ENCODE peak calls at places on chromosome 14, in ten cellular contexts. O is sigmoid colon; W is cardiac muscle cell; A is AG04450; Y is CD4-positive, CD25-positive, alpha-beta regulatory T cell; Q is AG09309; J is aorta; N is colonic mucosa; L is vagina; T is adipocyte. K is an unnamed sample.

GRCh38 chr14:50967104-50967503 is 22.8 kb upstream of the PYGL start:
- DNase-seq in N (no peak), W (no peak), O (no peak), Q (peak; percentile 53), A (no peak), J (no peak), L (no peak), T (peak; percentile 88), Y (no peak), K (no peak)

GRCh38 chr14:74049886-74050495 is 30.8 kb downstream of the BBOF1 start:
- DNase-seq in O (no peak), Q (no peak), L (no peak), T (peak; percentile 52), W (no peak), J (no peak), Y (no peak), N (no peak), A (no peak), K (no peak)

GRCh38 chr14:104162495-104162894 is 24.1 kb downstream of the KIF26A start:
- DNase-seq in Q (no peak), A (no peak), J (no peak), N (no peak), W (no peak), T (no peak), L (no peak), Y (no peak), O (no peak), K (no peak)

GRCh38 chr14:24385524-24385923 is 13.3 kb upstream of the NYNRIN start:
- DNase-seq in N (no peak), Q (no peak), J (no peak), A (no peak), O (no peak), Y (no peak), W (no peak), L (no peak), T (no peak), K (no peak)

GRCh38 chr14:39431416-39432178 is 636 bp downstream of the FBXO33 start:
- DNase-seq in N (peak; percentile 55), Y (peak; percentile 35), W (peak; percentile 80), J (peak; percentile 70), L (no peak), T (peak; percentile 75), A (no peak), Q (no peak), O (peak; percentile 76), K (no peak)

GRCh38 chr14:85959063-85959462 is 429.1 kb downstream of the FLRT2 start:
- DNase-seq in Q (no peak), J (no peak), L (no peak), N (no peak), W (no peak), A (no peak), Y (no peak), T (no peak), O (no peak), K (no peak)

GRCh38 chr14:58298477-58298879 is at the start of gene ARID4A:
- DNase-seq in Y (no peak), N (peak; percentile 95), J (peak; percentile 94), T (no peak), Q (no peak), A (no peak), O (peak; percentile 98), L (no peak), W (no peak), K (peak; percentile 98)

GRCh38 chr14:93234798-93235197 is 27.7 kb downstream of the UBR7 start:
- DNase-seq in Q (peak; percentile 70), O (no peak), A (no peak), T (peak; percentile 14), L (no peak), W (no peak), Y (no peak), N (no peak), J (peak; percentile 50), K (no peak)

GRCh38 chr14:65230287-65230728 is 128.0 kb upstream of the MAX start:
- DNase-seq in O (peak; percentile 70), A (no peak), L (no peak), J (no peak), Y (no peak), Q (no peak), W (peak; percentile 37), N (no peak), T (peak; percentile 52), K (no peak)

GRCh38 chr14:65228956-65229355 is 126.6 kb upstream of the MAX start:
- DNase-seq in T (no peak), W (no peak), O (no peak), A (no peak), N (no peak), J (no peak), Y (no peak), Q (no peak), L (no peak), K (no peak)

GRCh38 chr14:65228436-65228835 is 126.1 kb upstream of the MAX start:
- DNase-seq in A (no peak), Q (no peak), T (no peak), J (no peak), N (no peak), O (no peak), W (no peak), Y (no peak), L (no peak), K (no peak)

GRCh38 chr14:65231286-65231980 is 129.1 kb upstream of the MAX start:
- DNase-seq in A (no peak), L (no peak), O (no peak), J (no peak), T (no peak), Q (no peak), Y (no peak), N (no peak), W (no peak), K (no peak)

DNA sequence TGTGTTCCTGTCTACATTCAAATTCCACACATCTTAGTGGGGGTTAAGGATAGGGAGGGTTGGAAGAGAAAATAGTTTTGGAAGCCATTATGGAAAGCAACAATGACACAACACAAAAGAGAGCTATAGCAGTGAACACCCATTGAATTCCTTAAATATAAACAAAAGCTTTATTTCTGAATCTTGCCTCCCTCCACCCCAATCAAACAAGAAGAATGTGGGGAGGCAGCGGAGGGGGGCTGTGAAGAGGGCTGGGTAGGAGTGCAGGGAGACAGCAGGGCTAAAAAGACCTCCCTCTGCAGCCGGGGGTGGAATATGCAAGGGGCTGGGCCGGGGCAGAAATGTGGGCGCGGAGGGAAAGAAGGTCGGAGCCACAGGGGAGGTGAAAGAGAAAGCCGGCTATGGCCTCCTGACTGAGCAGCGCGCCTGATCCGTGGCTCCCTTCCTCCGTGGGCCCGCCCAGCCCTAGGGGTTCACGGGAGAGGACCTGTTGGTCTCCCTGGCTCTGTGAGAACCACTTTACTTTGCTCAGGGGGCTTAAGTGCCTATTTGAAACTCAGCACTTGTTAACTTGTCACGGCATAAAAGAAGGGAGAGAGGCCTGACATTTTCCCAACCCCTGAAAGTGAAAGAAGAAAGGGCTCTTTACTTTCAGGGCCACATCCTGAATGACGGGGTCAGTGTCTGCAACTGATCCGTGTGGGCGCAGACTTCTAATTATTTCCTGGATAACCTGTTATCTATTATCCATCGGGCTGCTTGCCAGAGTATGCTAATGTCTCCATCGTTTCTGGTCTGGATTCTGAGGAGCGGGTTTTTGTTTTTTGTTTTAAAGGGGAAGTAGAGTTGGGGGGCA is 127.3 kb upstream of the MAX start:
- DNase-seq in W (peak; percentile 82), T (peak; percentile 66), Y (no peak), O (no peak), Q (no peak), J (peak; percentile 54), A (no peak), N (peak; percentile 58), L (no peak), K (no peak)
- H3K4me3 ChIP-seq in W (no peak overlapping the region), T (peak overlapping the region; percentile 69), Y (peak overlapping the region; percentile 79), O (peak overlapping the region; percentile 39), Q (peak overlapping the region; percentile 16), J (peak overlapping the region; percentile 46), A (peak overlapping the region; percentile 31), N (peak overlapping the region; percentile 22), L (peak overlapping the region; percentile 38), K (peak overlapping the region; percentile 45)

GRCh38 chr14:52366796-52367315 is 52.7 kb downstream of the PTGER2 start:
- DNase-seq in J (no peak), N (no peak), O (no peak), T (no peak), Q (no peak), W (no peak), Y (no peak), A (no peak), L (no peak), K (no peak)

GRCh38 chr14:52365071-52365470 is 51.0 kb downstream of the PTGER2 start:
- DNase-seq in N (no peak), J (no peak), L (no peak), O (no peak), Y (no peak), T (no peak), Q (no peak), W (no peak), A (no peak), K (no peak)

GRCh38 chr14:52369305-52369781 is 55.2 kb downstream of the PTGER2 start:
- DNase-seq in W (no peak), N (no peak), T (peak; percentile 62), O (no peak), Q (peak; percentile 82), Y (no peak), L (no peak), J (peak; percentile 60), A (no peak), K (no peak)

DNA sequence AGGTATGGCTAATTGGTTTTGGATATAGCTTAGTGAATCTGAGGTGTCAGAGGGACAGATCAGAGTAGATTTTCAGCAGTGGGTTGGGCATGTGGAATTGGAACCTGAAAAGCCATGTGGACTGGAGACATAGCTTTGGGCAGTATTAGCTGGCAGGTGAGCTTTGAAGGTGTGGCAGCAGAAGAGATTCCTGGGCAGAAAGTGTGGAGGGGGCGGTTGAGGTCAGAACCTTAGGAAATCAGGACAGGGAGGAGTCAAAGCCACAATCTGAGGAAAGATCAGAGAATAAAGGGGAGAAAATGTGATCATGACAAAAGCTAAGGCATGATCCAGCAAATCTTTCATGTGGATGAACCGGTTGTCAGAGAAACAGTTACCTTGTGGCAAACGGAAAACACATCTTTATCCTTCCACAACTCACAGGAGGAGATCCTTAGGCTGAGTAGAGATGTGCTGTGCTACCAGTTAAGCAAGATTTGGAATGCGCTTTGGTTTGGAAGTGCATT is 56.3 kb downstream of the PTGER2 start:
- DNase-seq in T (no peak), J (no peak), Q (no peak), N (no peak), O (no peak), L (no peak), Y (no peak), W (no peak), A (no peak), K (no peak)
- H3K4me3 ChIP-seq in T (no peak overlapping the region), J (no peak overlapping the region), Q (no peak overlapping the region), N (no peak overlapping the region), O (no peak overlapping the region), L (no peak overlapping the region), Y (no peak overlapping the region), W (no peak overlapping the region), A (no peak overlapping the region), K (no peak overlapping the region)

DNA sequence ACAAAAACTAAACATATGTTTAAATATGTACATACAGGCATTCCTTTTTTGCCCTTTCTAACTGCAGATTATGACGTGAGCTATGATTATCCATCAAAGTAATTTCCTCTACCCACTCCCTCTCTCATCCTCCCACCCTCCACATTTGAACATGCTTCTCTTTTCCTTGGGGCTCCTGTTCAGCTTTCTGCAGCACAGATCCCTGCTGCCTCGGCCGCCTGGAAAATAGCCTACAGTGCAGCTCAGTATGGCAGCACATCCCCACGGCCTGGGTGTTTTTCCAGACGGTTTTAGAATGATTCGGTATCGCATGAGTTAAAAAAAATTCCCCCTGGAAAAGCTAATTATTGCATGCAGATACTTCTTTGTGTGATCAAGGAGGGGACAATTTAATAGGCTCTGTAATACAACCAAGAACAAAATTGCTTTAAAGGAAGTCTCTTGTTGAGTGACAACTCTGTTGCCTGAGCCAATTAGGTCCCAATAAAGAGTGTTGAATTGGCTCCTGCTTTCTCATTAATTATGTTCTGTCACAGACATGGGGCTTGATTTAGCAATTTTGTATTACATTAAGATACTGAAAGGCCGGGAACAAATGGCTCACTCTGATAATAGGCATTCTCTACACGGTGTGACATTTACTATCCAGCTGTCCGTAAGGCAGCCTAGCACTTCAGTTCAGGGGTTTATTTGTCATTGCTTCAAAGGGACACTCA is 286.0 kb upstream of the G2E3 start:
- DNase-seq in Y (no peak), Q (no peak), A (no peak), N (no peak), W (peak; percentile 13), L (no peak), T (no peak), J (no peak), O (no peak), K (no peak)
- H3K4me3 ChIP-seq in Y (no peak overlapping the region), Q (no peak overlapping the region), A (no peak overlapping the region), N (no peak overlapping the region), W (no peak overlapping the region), L (no peak overlapping the region), T (no peak overlapping the region), J (no peak overlapping the region), O (no peak overlapping the region), K (no peak overlapping the region)

GRCh38 chr14:61837336-61838229 is 75.4 kb downstream of the SNAPC1 start:
- DNase-seq in N (peak; percentile 81), Y (peak; percentile 53), J (peak; percentile 81), A (peak; percentile 55), Q (peak; percentile 29), W (peak; percentile 88), T (peak; percentile 92), L (no peak), O (peak; percentile 86), K (no peak)

GRCh38 chr14:61836807-61837206 is 74.6 kb downstream of the SNAPC1 start:
- DNase-seq in J (no peak), A (no peak), W (no peak), Q (no peak), N (no peak), O (no peak), T (no peak), Y (no peak), L (no peak), K (no peak)

GRCh38 chr14:61839452-61839851 is 77.2 kb downstream of the SNAPC1 start:
- DNase-seq in N (no peak), L (no peak), J (no peak), W (no peak), T (no peak), O (no peak), A (no peak), Q (peak; percentile 18), Y (no peak), K (no peak)

GRCh38 chr14:61838661-61839060 is 76.4 kb downstream of the SNAPC1 start:
- DNase-seq in O (no peak), Q (no peak), A (no peak), W (no peak), N (no peak), Y (no peak), T (no peak), L (no peak), J (no peak), K (no peak)

GRCh38 chr14:61836184-61836583 is 74.0 kb downstream of the SNAPC1 start:
- DNase-seq in W (no peak), N (no peak), T (no peak), O (no peak), Y (no peak), L (no peak), J (no peak), Q (no peak), A (no peak), K (no peak)
- H3K4me3 ChIP-seq in W (no peak overlapping the region), N (no peak overlapping the region), T (no peak overlapping the region), O (no peak overlapping the region), Y (no peak overlapping the region), L (no peak overlapping the region), J (no peak overlapping the region), Q (no peak overlapping the region), A (no peak overlapping the region), K (no peak overlapping the region)

K was measured in esophagus muscularis mucosa.